ENCODE peak calls at places on chromosome 21, in five cellular contexts. One of them, this sample, is unnamed.

GRCh38 chr21:39118604-39119215 is 64.5 kb downstream of the PSMG1 start:
- DNase-seq in H1: peak; percentile 20
- DNase-seq in Right ventricle myocardium superior: no peak
- DNase-seq in epithelial cell of esophagus: no peak
- DNase-seq in aorta: peak; percentile 73
- DNase-seq in this sample: no peak

GRCh38 chr21:41894922-41895557 is 15.9 kb upstream of the PRDM15 start:
- DNase-seq in H1: no peak
- DNase-seq in Right ventricle myocardium superior: no peak
- DNase-seq in epithelial cell of esophagus: peak; percentile 47
- DNase-seq in aorta: no peak
- DNase-seq in this sample: peak; percentile 40

GRCh38 chr21:21003701-21004100 is 5.5 kb downstream of the NCAM2 start:
- DNase-seq in H1: no peak
- DNase-seq in Right ventricle myocardium superior: no peak
- DNase-seq in epithelial cell of esophagus: peak; percentile 5
- DNase-seq in aorta: no peak
- DNase-seq in this sample: no peak

GRCh38 chr21:33047231-33047630 is 21.5 kb downstream of the OLIG2 start:
- DNase-seq in H1: no peak
- DNase-seq in Right ventricle myocardium superior: no peak
- DNase-seq in epithelial cell of esophagus: peak; percentile 36
- DNase-seq in aorta: no peak
- DNase-seq in this sample: no peak

GRCh38 chr21:38973552-38973951 is 167.8 kb downstream of the ETS2 start:
- DNase-seq in H1: no peak
- DNase-seq in Right ventricle myocardium superior: no peak
- DNase-seq in epithelial cell of esophagus: no peak
- DNase-seq in aorta: no peak
- DNase-seq in this sample: no peak

GRCh38 chr21:36210779-36211659 is 54.4 kb downstream of the DOP1B start:
- DNase-seq in H1: no peak
- DNase-seq in Right ventricle myocardium superior: no peak
- DNase-seq in epithelial cell of esophagus: no peak
- DNase-seq in aorta: peak; percentile 37
- DNase-seq in this sample: no peak

GRCh38 chr21:35256468-35256988 is 207.4 kb upstream of the RUNX1 start:
- DNase-seq in H1: no peak
- DNase-seq in Right ventricle myocardium superior: peak; percentile 88
- DNase-seq in epithelial cell of esophagus: peak; percentile 95
- DNase-seq in aorta: peak; percentile 91
- DNase-seq in this sample: peak; percentile 84

GRCh38 chr21:45220106-45220505 is 67.6 kb downstream of the POFUT2 start:
- DNase-seq in H1: no peak
- DNase-seq in Right ventricle myocardium superior: no peak
- DNase-seq in epithelial cell of esophagus: peak; percentile 61
- DNase-seq in aorta: no peak
- DNase-seq in this sample: no peak

GRCh38 chr21:42746593-42747266 is 93.3 kb downstream of the PDE9A start:
- DNase-seq in H1: no peak
- DNase-seq in Right ventricle myocardium superior: peak; percentile 78
- DNase-seq in epithelial cell of esophagus: no peak
- DNase-seq in aorta: peak; percentile 74
- DNase-seq in this sample: peak; percentile 70

GRCh38 chr21:27703806-27704205 is 736.9 kb upstream of the ADAMTS5 start:
- DNase-seq in H1: no peak
- DNase-seq in Right ventricle myocardium superior: no peak
- DNase-seq in epithelial cell of esophagus: no peak
- DNase-seq in aorta: no peak
- DNase-seq in this sample: no peak

GRCh38 chr21:16305686-16306085 is 575.9 kb downstream of the USP25 start:
- DNase-seq in H1: no peak
- DNase-seq in Right ventricle myocardium superior: no peak
- DNase-seq in epithelial cell of esophagus: peak; percentile 8
- DNase-seq in aorta: no peak
- DNase-seq in this sample: no peak

GRCh38 chr21:33543505-33544129 is 779 bp downstream of the SON start:
- DNase-seq in H1: no peak
- DNase-seq in Right ventricle myocardium superior: no peak
- DNase-seq in epithelial cell of esophagus: peak; percentile 68
- DNase-seq in aorta: peak; percentile 92
- DNase-seq in this sample: peak; percentile 81

GRCh38 chr21:37974081-37974480 is 57.8 kb upstream of the KCNJ6 start:
- DNase-seq in H1: no peak
- DNase-seq in Right ventricle myocardium superior: no peak
- DNase-seq in epithelial cell of esophagus: peak; percentile 5
- DNase-seq in aorta: no peak
- DNase-seq in this sample: no peak

GRCh38 chr21:37927711-37928110 is 11.5 kb upstream of the KCNJ6 start:
- DNase-seq in H1: no peak
- DNase-seq in Right ventricle myocardium superior: no peak
- DNase-seq in epithelial cell of esophagus: no peak
- DNase-seq in aorta: no peak
- DNase-seq in this sample: no peak

GRCh38 chr21:19522384-19522783 is 1118.8 kb upstream of the TMPRSS15 start:
- DNase-seq in H1: no peak
- DNase-seq in Right ventricle myocardium superior: no peak
- DNase-seq in epithelial cell of esophagus: no peak
- DNase-seq in aorta: no peak
- DNase-seq in this sample: no peak

GRCh38 chr21:26061437-26061836 is 109.1 kb downstream of the APP start:
- DNase-seq in H1: no peak
- DNase-seq in Right ventricle myocardium superior: no peak
- DNase-seq in epithelial cell of esophagus: no peak
- DNase-seq in aorta: no peak
- DNase-seq in this sample: no peak